ENCODE peak calls at places on chromosomes 3 and 15, in nine cellular contexts. N is activated T-helper 1 cell treated with Interleukin-2 at 50 U/mL for 16 hours; Y is cardiac fibroblast; J is activated CD4-positive, alpha-beta T cell treated with anti-CD3 and anti-CD28 coated beads for 36 hours; A is stimulated activated CD4-positive, alpha-beta T cell treated with anti-CD3 and anti-CD28 coated beads, Interleukin-12 subunit alpha, Interleukin-12 subunit beta, amount 100 ng/mL, for 48 hours; C is fibroblast of the aortic adventitia; V is head of caudate nucleus; H is occipital lobe; M is stimulated activated CD8-positive, alpha-beta memory T cell treated with anti-CD3 and anti-CD28 coated beads, Interleukin-12 subunit alpha, Interleukin-12 subunit beta, amount 100 ng/mL, for 4 hours. F is an unnamed sample.

GRCh38 chr15:27669641-27670040 is 429.5 kb downstream of the OCA2 start:
- DNase-seq in M (no peak), V (no peak), Y (no peak), N (no peak), H (no peak), A (no peak), C (no peak), J (no peak), F (no peak)

GRCh38 chr3:46660543-46661523 is 32.6 kb downstream of the ALS2CL start:
- DNase-seq in V (no peak), M (no peak), C (no peak), H (no peak), A (no peak), Y (no peak), J (no peak), N (no peak), F (no peak)

GRCh38 chr15:60438626-60439025 is 40.3 kb downstream of the ICE2 start:
- DNase-seq in V (no peak), M (no peak), N (no peak), C (no peak), Y (no peak), H (no peak), A (no peak), J (no peak), F (no peak)

GRCh38 chr15:42344763-42345162 is 14.5 kb upstream of the CAPN3 start:
- DNase-seq in A (no peak), C (peak), H (no peak), Y (peak), V (no peak), J (no peak), M (no peak), N (no peak), F (no peak)

GRCh38 chr3:76756578-76756977 is 283.3 kb upstream of the ROBO2 start:
- DNase-seq in H (no peak), J (no peak), N (no peak), V (no peak), Y (no peak), C (no peak), A (no peak), M (no peak), F (no peak)

GRCh38 chr3:27675287-27675686 is 46.8 kb downstream of the EOMES start:
- DNase-seq in M (no peak), V (no peak), Y (peak), C (peak), J (no peak), H (no peak), N (no peak), A (no peak), F (no peak)

GRCh38 chr3:8490079-8490552 is 11.5 kb upstream of the LMCD1 start:
- DNase-seq in J (no peak), C (peak), N (no peak), Y (peak), H (no peak), V (no peak), M (no peak), A (no peak), F (no peak)

GRCh38 chr3:38565339-38566214 is 69.4 kb downstream of the EXOG start:
- DNase-seq in A (no peak), J (no peak), M (no peak), C (no peak), H (no peak), V (no peak), N (no peak), Y (no peak), F (no peak)

GRCh38 chr3:88321696-88322095 is 171.9 kb downstream of the C3orf38 start:
- DNase-seq in C (no peak), H (no peak), M (no peak), J (no peak), V (no peak), A (no peak), Y (peak), N (no peak), F (no peak)

GRCh38 chr15:100998630-100999029 is 79.5 kb downstream of the LRRK1 start:
- DNase-seq in H (no peak), A (no peak), C (no peak), M (no peak), V (no peak), N (no peak), J (no peak), Y (no peak), F (no peak)

GRCh38 chr15:93202405-93202804 is 113.4 kb upstream of the RGMA start:
- DNase-seq in J (no peak), N (no peak), V (no peak), Y (no peak), M (no peak), H (no peak), A (no peak), C (no peak), F (no peak)

GRCh38 chr3:66473181-66473580 is 27.6 kb downstream of the LRIG1 start:
- DNase-seq in C (peak), N (no peak), J (no peak), M (no peak), A (no peak), V (no peak), H (no peak), Y (peak), F (no peak)

GRCh38 chr15:50261979-50262378 is 3.5 kb downstream of the HDC start:
- DNase-seq in V (no peak), J (peak), N (no peak), A (peak), C (no peak), H (no peak), M (no peak), Y (no peak), F (no peak)

GRCh38 chr3:174441588-174442316 is 417.4 kb upstream of the NAALADL2 start:
- DNase-seq in N (no peak), H (no peak), Y (peak), J (no peak), A (no peak), V (no peak), M (no peak), C (peak), F (no peak)

GRCh38 chr3:113223831-113224240 is 12.5 kb downstream of the BOC start:
- DNase-seq in A (peak), H (no peak), J (peak), V (no peak), C (no peak), M (no peak), N (no peak), Y (no peak), F (peak)

GRCh38 chr3:124306665-124307064 is 314.7 kb upstream of the ROPN1 start:
- DNase-seq in H (no peak), C (no peak), N (no peak), Y (no peak), J (no peak), V (no peak), M (no peak), A (no peak), F (no peak)

GRCh38 chr15:101146118-101146702 is 105.6 kb downstream of the CHSY1 start:
- DNase-seq in J (no peak), A (no peak), N (no peak), M (no peak), Y (no peak), V (no peak), C (no peak), H (no peak), F (no peak)

GRCh38 chr15:37099321-37100108 is 834 bp downstream of the MEIS2 start:
- DNase-seq in H (no peak), N (no peak), C (peak), M (no peak), V (no peak), A (no peak), Y (peak), J (no peak), F (peak)

GRCh38 chr3:157160652-157161480 is 919 bp upstream of the CCNL1 start:
- DNase-seq in J (peak), A (peak), Y (peak), V (peak), C (peak), H (no peak), N (peak), M (peak), F (no peak)

GRCh38 chr3:62723636-62724217 is 151.5 kb downstream of the CADPS start:
- DNase-seq in V (peak), J (no peak), C (no peak), N (no peak), H (no peak), M (no peak), Y (no peak), A (no peak), F (no peak)

GRCh38 chr3:141275511-141275910 is 43.9 kb downstream of the PXYLP1 start:
- DNase-seq in A (no peak), J (no peak), H (no peak), Y (peak), V (no peak), C (no peak), N (no peak), M (no peak), F (no peak)

GRCh38 chr3:192408721-192409151 is 318.6 kb downstream of the FGF12 start:
- DNase-seq in M (no peak), Y (peak), J (no peak), C (no peak), A (no peak), N (no peak), V (no peak), H (peak), F (no peak)

GRCh38 chr3:64207289-64208086 is 17.8 kb downstream of the PRICKLE2 start:
- DNase-seq in H (no peak), Y (peak), N (no peak), J (no peak), V (no peak), C (peak), M (no peak), A (no peak), F (no peak)

GRCh38 chr3:186108106-186108940 is 566 bp downstream of the ETV5 start:
- DNase-seq in J (peak), Y (peak), A (no peak), N (no peak), C (peak), V (peak), H (no peak), M (no peak), F (no peak)

GRCh38 chr3:141426404-141427034 is 58.2 kb downstream of the ZBTB38 start:
- DNase-seq in C (peak), J (no peak), H (peak), A (no peak), V (peak), N (no peak), Y (peak), M (no peak), F (peak)

GRCh38 chr15:100190675-100191074 is 151.1 kb downstream of the ADAMTS17 start:
- DNase-seq in Y (no peak), J (no peak), M (no peak), A (no peak), C (no peak), H (no peak), V (peak), N (no peak), F (no peak)

GRCh38 chr15:69885182-69886041 is 212.3 kb downstream of the TLE3 start:
- DNase-seq in M (no peak), Y (peak), J (no peak), C (no peak), A (no peak), V (peak), H (no peak), N (no peak), F (peak)

F was measured in globus pallidus.